ENCODE peak calls at places on chromosomes 7 and 10, in four cellular contexts. T, O, Q and C are unnamed samples.

GRCh38 chr7:136883046-136883445 is 14.6 kb downstream of the CHRM2 start:
- DNase-seq in T (no peak), O (no peak), Q (no peak), C (no peak)

GRCh38 chr7:117686311-117686935 is 186.8 kb downstream of the CTTNBP2 start:
- DNase-seq in T (no peak), O (peak), Q (no peak), C (no peak)

GRCh38 chr7:121302214-121302745 is 26.5 kb upstream of the WNT16 start:
- DNase-seq in T (no peak), O (peak), Q (no peak), C (no peak)

GRCh38 chr10:104309980-104310978 is 28.0 kb downstream of the ITPRIP start:
- DNase-seq in T (no peak), O (no peak), Q (no peak), C (no peak)

GRCh38 chr7:116512524-116513188 is 12.2 kb upstream of the CAV1 start:
- DNase-seq in T (no peak), O (peak), Q (no peak), C (no peak)

GRCh38 chr7:94289071-94289470 is 105.6 kb upstream of the COL1A2 start:
- DNase-seq in T (no peak), O (peak), Q (peak), C (peak)

GRCh38 chr10:557792-558328 is 131.6 kb downstream of the DIP2C start:
- DNase-seq in T (no peak), O (no peak), Q (no peak), C (no peak)

GRCh38 chr7:17233643-17234397 is 64.6 kb upstream of the AHR start:
- DNase-seq in T (no peak), O (no peak), Q (no peak), C (peak)

GRCh38 chr7:39300276-39300675 is 265.9 kb upstream of the YAE1 start:
- DNase-seq in T (no peak), O (no peak), Q (no peak), C (no peak)